ENCODE peak calls at places on chromosome 1, in ten cellular contexts. T, M, X, J, U, I, N, E, C and L are unnamed samples.
A peak's percentile ranks its signal among the peaks of the same experiment; 100 is the strongest.

GRCh38 chr1:117683571-117684285 is 77.9 kb downstream of the TENT5C start:
- DNase-seq in E (no peak), J (no peak), N (peak; percentile 56), C (no peak), M (no peak), T (no peak), I (no peak), U (no peak), X (no peak), L (no peak)

GRCh38 chr1:38114231-38114630 is 67.6 kb upstream of the POU3F1 start:
- DNase-seq in I (no peak), M (no peak), X (peak; percentile 66), T (no peak), U (no peak), C (no peak), E (peak; percentile 61), J (no peak), N (no peak), L (no peak)

GRCh38 chr1:113505357-113505756 is 115.0 kb downstream of the MAGI3 start:
- DNase-seq in X (no peak), I (no peak), J (no peak), U (no peak), N (no peak), C (no peak), T (no peak), E (no peak), M (no peak), L (no peak)

GRCh38 chr1:236469466-236469865 is 54.3 kb upstream of the LGALS8 start:
- DNase-seq in X (no peak), J (no peak), M (no peak), T (no peak), N (no peak), U (no peak), C (no peak), I (no peak), E (no peak), L (no peak)

GRCh38 chr1:202046227-202046626 is 35.8 kb downstream of the ELF3 start:
- DNase-seq in I (no peak), T (no peak), X (peak; percentile 87), U (no peak), J (no peak), C (no peak), E (peak; percentile 38), N (no peak), M (peak; percentile 97), L (peak; percentile 3)

GRCh38 chr1:8641317-8641997 is 176.0 kb downstream of the RERE start:
- DNase-seq in C (no peak), X (no peak), E (no peak), M (no peak), N (no peak), J (no peak), U (no peak), I (no peak), T (no peak), L (no peak)

GRCh38 chr1:66931548-66932124 is 6.8 kb downstream of the MIER1 start:
- DNase-seq in M (no peak), T (no peak), N (no peak), U (no peak), C (no peak), I (no peak), E (no peak), X (no peak), J (no peak), L (no peak)

GRCh38 chr1:234554478-234555311 is 55.3 kb downstream of the IRF2BP2 start:
- DNase-seq in J (no peak), U (no peak), E (no peak), C (no peak), N (no peak), M (peak; percentile 87), T (no peak), I (peak; percentile 15), X (no peak), L (no peak)

GRCh38 chr1:205488074-205488723 is 16.3 kb upstream of the CDK18 start:
- DNase-seq in I (peak; percentile 75), U (peak; percentile 54), X (peak; percentile 67), C (no peak), M (peak; percentile 41), J (peak; percentile 54), T (peak; percentile 31), N (no peak), E (no peak), L (peak; percentile 21)

GRCh38 chr1:3564921-3565831 is 46.1 kb downstream of the MEGF6 start:
- DNase-seq in X (peak; percentile 27), J (peak; percentile 36), M (no peak), U (peak; percentile 22), C (no peak), N (no peak), E (no peak), I (peak; percentile 25), T (peak; percentile 17), L (no peak)

GRCh38 chr1:170853302-170853701 is 82.0 kb upstream of the MROH9 start:
- DNase-seq in C (no peak), I (no peak), N (no peak), E (no peak), M (no peak), J (no peak), T (no peak), U (no peak), X (no peak), L (no peak)

GRCh38 chr1:25080294-25081209 is 150.5 kb upstream of the RUNX3 start:
- DNase-seq in N (no peak), T (no peak), M (no peak), C (no peak), I (peak; percentile 29), X (no peak), E (no peak), J (no peak), U (no peak), L (no peak)

GRCh38 chr1:8702848-8703810 is 114.3 kb downstream of the RERE start:
- DNase-seq in X (peak; percentile 92), C (peak; percentile 1), I (peak; percentile 93), J (peak; percentile 85), M (peak; percentile 100), U (peak; percentile 46), N (peak; percentile 85), E (peak; percentile 79), T (peak; percentile 19), L (peak; percentile 86)